ENCODE peak calls at places on chromosomes 7 and 10, in six cellular contexts. G is CD4-positive, CD25-positive, alpha-beta regulatory T cell; H is right lobe of liver; Z is fibroblast of lung; X is tibial artery; D is suprapubic skin. N is an unnamed sample. For H3K4me1, the result is how much of the 10 kb centered on the place peaks cover.

GRCh38 chr7:1663857-1664651 is 6.0 kb upstream of the ELFN1 start:
- DNase-seq in X (peak), Z (no peak), D (peak), H (peak), G (no peak), N (no peak)

GRCh38 chr7:112556633-112557032 is 75.8 kb downstream of the LSMEM1 start:
- DNase-seq in G (no peak), Z (peak), H (no peak), D (no peak), X (no peak), N (no peak)

GRCh38 chr7:94584113-94584512 is 71.8 kb downstream of the SGCE start:
- DNase-seq in D (no peak), X (no peak), G (no peak), Z (peak), H (peak), N (no peak)

GRCh38 chr10:45403151-45403550 is 29.1 kb downstream of the ALOX5 start:
- DNase-seq in D (no peak), H (no peak), Z (peak), G (no peak), X (no peak), N (no peak)

GRCh38 chr10:124719213-124719851 is 24.8 kb downstream of the FAM53B start:
- DNase-seq in Z (peak), X (no peak), D (peak), H (no peak), G (peak), N (peak)

GRCh38 chr10:45420453-45421192 is 46.6 kb downstream of the ALOX5 start:
- DNase-seq in G (no peak), X (peak), Z (peak), D (no peak), H (peak), N (peak)

GRCh38 chr7:132400667-132401142 is 175.6 kb downstream of the PLXNA4 start:
- DNase-seq in G (no peak), Z (no peak), X (peak), D (peak), H (peak), N (no peak)

GRCh38 chr10:62082729-62083412 is 181.4 kb downstream of the ARID5B start:
- DNase-seq in X (no peak), G (peak), D (no peak), Z (peak), H (no peak), N (no peak)

GRCh38 chr7:64312826-64313225 is 935 bp upstream of the ZNF736 start:
- DNase-seq in H (no peak), Z (no peak), D (no peak), X (no peak), G (no peak), N (no peak)

GRCh38 chr7:52135403-52135802 is 818.8 kb upstream of the COBL start:
- DNase-seq in Z (no peak), D (no peak), H (peak), G (no peak), X (no peak), N (no peak)

GRCh38 chr7:19982841-19983835 is 209.7 kb upstream of the TMEM196 start:
- DNase-seq in X (peak), G (no peak), H (no peak), D (no peak), Z (peak), N (peak)

GRCh38 chr10:127892743-127893142 is at the start of gene CLRN3:
- DNase-seq in X (no peak), G (no peak), H (no peak), D (no peak), Z (no peak), N (peak)

GRCh38 chr7:725223-726005 is 1.1 kb upstream of the DNAAF5 start:
- DNase-seq in Z (peak), H (no peak), X (no peak), G (no peak), D (no peak), N (no peak)

GRCh38 chr10:10366836-10367235 is 650.8 kb upstream of the CELF2 start:
- DNase-seq in H (no peak), D (no peak), X (no peak), G (no peak), Z (no peak), N (no peak)

GRCh38 chr10:117663750-117664149 is 121.2 kb downstream of the EMX2 start:
- DNase-seq in X (no peak), H (no peak), D (no peak), Z (peak), G (no peak), N (no peak)

GRCh38 chr7:18257711-18258110 is 230.1 kb upstream of the PRPS1L1 start:
- DNase-seq in H (no peak), G (no peak), X (no peak), D (no peak), Z (peak), N (no peak)

GRCh38 chr7:11753441-11753840 is 78.6 kb downstream of the THSD7A start:
- DNase-seq in G (no peak), D (no peak), Z (no peak), X (no peak), H (no peak), N (no peak)

GRCh38 chr10:117439243-117439912 is 64.1 kb upstream of the PDZD8 start:
- DNase-seq in X (peak), G (no peak), H (no peak), Z (peak), D (peak), N (no peak)

GRCh38 chr7:23696916-23697441 is 13.0 kb upstream of the STK31 start:
- DNase-seq in Z (peak), D (no peak), G (peak), H (no peak), X (peak), N (peak)

GRCh38 chr10:6148251-6148691 is 54.5 kb upstream of the PFKFB3 start:
- DNase-seq in H (peak), Z (peak), G (no peak), D (no peak), X (no peak), N (no peak)

GRCh38 chr7:42069625-42070024 is 167.4 kb downstream of the GLI3 start:
- DNase-seq in H (no peak), Z (no peak), X (no peak), D (no peak), G (no peak), N (no peak)
- H3K27ac ChIP-seq in H (no peak), Z (no peak), X (no peak), D (no peak), G (no peak), N (no peak)

DNA sequence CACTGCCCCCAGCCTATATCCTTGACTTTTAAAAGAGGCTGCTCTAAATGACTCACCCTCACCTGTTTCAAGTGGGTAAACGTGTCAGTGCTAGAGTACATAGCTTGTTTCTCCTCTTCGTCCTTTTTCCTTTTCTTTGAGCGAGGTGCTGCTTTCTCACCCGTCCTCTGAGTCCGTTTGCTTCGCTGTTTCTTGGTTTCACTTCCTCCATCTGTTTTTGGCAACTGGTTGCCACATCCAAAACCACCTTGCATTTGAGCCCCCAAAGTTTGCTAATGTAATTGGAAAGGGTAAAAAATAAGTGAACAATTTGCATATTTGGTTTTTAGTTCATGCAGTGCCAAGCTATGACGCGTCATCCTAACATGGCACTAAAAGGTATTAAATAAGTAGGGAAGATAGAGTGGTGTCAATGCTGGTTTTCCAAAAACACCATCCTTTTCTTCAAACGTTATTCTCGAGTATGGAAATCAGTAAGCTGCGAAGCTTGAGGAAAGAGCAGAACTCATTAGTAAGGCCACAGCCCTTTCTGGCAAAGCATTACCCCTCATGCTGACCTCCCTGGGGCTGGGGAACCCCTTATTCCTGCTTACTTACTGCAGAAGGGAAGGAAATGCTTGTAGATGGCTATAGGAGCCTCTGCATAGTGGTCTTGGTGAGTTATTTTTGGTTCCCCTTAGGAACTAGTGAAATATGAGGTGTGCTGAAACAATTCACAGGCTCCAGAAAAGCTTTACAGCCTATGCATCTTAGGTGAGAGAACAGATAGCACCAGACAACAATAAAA is 133.5 kb downstream of the GALNT11 start:
- DNase-seq in G (no peak), D (no peak), H (no peak), X (no peak), Z (no peak), N (peak)
- H3K4me3 ChIP-seq in G (no peak), D (no peak), H (no peak), X (no peak), Z (no peak), N (no peak)

GRCh38 chr10:109892087-109892486 is 31.2 kb downstream of the XPNPEP1 start:
- DNase-seq in H (no peak), Z (peak), X (no peak), G (no peak), D (no peak), N (no peak)

GRCh38 chr10:109889867-109890266 is 33.4 kb downstream of the XPNPEP1 start:
- DNase-seq in D (no peak), G (no peak), X (no peak), Z (peak), H (no peak), N (no peak)

GRCh38 chr10:109893371-109893770 is 29.9 kb downstream of the XPNPEP1 start:
- DNase-seq in X (no peak), G (no peak), D (no peak), Z (no peak), H (no peak), N (no peak)

GRCh38 chr10:109892885-109893284 is 30.4 kb downstream of the XPNPEP1 start:
- DNase-seq in X (no peak), G (no peak), H (no peak), Z (peak), D (peak), N (peak)

GRCh38 chr10:109891105-109891504 is 32.2 kb downstream of the XPNPEP1 start:
- DNase-seq in X (no peak), Z (peak), H (no peak), G (no peak), D (no peak), N (no peak)
- H3K4me1 ChIP-seq in X (half or more), Z (under half), H (under half), G (under half), D (half or more), N (under half)

DNA sequence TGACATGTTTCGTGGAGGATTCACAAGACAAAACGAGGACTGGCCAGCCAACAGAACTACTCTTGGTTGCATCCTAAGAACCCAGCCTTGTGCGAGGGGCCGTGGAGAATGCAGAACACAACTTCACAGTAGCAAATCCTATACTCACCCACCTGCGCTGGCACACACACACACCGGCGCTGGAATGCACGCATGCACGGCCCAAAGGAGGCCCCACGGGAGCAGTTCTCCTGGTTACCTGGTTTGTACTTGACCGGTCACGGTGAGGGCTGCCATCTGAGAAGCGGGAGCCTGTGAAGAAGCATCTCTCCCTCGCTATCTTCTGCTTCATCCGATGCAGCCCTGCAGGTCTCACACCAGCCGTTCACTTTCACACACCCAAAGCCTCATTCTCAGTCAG is 137.8 kb downstream of the ZMYND11 start:
- DNase-seq in D (no peak), X (no peak), G (no peak), Z (no peak), H (no peak), N (no peak)
- H3K27ac ChIP-seq in D (no peak), X (no peak), G (no peak), Z (no peak), H (no peak), N (no peak)

DNA sequence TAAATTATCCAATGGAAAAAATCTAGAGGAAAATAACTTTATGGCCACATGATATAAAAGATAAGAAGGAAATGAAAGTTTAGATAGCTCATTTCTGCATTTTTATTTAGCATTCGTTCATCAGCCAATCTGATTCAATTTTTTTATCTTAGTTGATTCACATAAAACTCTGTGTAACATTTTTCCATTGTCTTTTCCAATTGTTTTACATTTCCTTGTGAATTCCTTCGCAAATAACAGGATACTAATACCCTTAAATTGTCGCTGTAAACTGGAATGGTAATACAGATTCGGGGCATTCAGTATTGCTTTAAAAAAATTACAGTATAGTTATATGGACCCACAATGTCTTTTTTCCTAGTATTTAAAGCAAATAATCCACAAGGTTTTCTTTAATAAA is 136.4 kb downstream of the CUBN start:
- DNase-seq in X (no peak), H (no peak), G (no peak), Z (no peak), D (no peak), N (no peak)
- H3K4me3 ChIP-seq in X (no peak), H (no peak), G (no peak), Z (no peak), D (no peak), N (no peak)

GRCh38 chr7:149027560-149028345 is 552 bp downstream of the PDIA4 start:
- DNase-seq in H (no peak), D (peak), Z (peak), X (peak), G (no peak), N (no peak)
- H3K4me1 ChIP-seq in H (under half), D (under half), Z (under half), X (under half), G (under half), N (under half)

DNA sequence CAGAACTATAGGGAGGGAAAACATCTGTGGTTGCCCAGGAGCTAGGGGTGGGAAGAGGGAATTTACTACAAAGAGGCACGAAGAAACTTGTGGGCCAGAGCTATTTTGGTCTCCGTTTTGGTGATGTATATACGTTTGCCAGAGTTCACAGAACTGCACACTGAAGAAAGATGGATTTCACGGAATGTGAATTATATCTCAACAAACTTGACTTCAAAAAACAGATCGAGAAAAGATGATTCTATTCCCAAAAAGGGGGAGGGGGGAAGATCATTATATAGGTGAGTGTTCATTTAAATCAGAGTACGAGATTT is 337 bp upstream of the AS3MT start:
- DNase-seq in X (no peak), H (no peak), D (no peak), Z (no peak), G (no peak), N (no peak)
- H3K27ac ChIP-seq in X (peak), H (no peak), D (peak), Z (no peak), G (no peak), N (no peak)

GRCh38 chr10:112751651-112752050 is 198.4 kb upstream of the TCF7L2 start:
- DNase-seq in D (no peak), G (no peak), X (no peak), Z (no peak), H (no peak), N (no peak)

GRCh38 chr10:112750427-112751167 is 199.4 kb upstream of the TCF7L2 start:
- DNase-seq in Z (no peak), D (no peak), G (no peak), X (no peak), H (no peak), N (no peak)

GRCh38 chr10:112754001-112754411 is 196.0 kb upstream of the TCF7L2 start:
- DNase-seq in H (no peak), Z (peak), D (no peak), X (no peak), G (no peak), N (no peak)

GRCh38 chr10:112755446-112756117 is 194.5 kb upstream of the TCF7L2 start:
- DNase-seq in G (no peak), X (no peak), D (no peak), H (no peak), Z (peak), N (no peak)

GRCh38 chr10:112752268-112752667 is 197.8 kb upstream of the TCF7L2 start:
- DNase-seq in Z (peak), D (no peak), H (no peak), G (no peak), X (no peak), N (no peak)
- H3K4me3 ChIP-seq in Z (no peak), D (no peak), H (no peak), G (no peak), X (no peak), N (no peak)